ENCODE peak calls at places on chromosome 20, in eight cellular contexts. G is K562; H is heart right ventricle; R is tibial nerve; W is spleen; D is hepatocyte; U is CD4-positive, alpha-beta memory T cell; I is stomach. P is an unnamed sample. For H3K4me1 and H3K27me3, the result is how much of the 10 kb centered on the place peaks cover.

GRCh38 chr20:46324960-46325703 is 16.8 kb upstream of the CDH22 start:
- DNase-seq in G (peak), H (no peak), R (no peak), W (no peak), D (peak), U (no peak), I (peak), P (no peak)

GRCh38 chr20:53981752-53982437 is 88.5 kb downstream of the BCAS1 start:
- DNase-seq in G (no peak), H (no peak), R (no peak), W (no peak), D (no peak), U (no peak), I (no peak), P (no peak)

GRCh38 chr20:37422791-37423286 is 76.9 kb downstream of the SRC start:
- DNase-seq in G (no peak), H (no peak), R (no peak), W (no peak), D (no peak), U (no peak), I (no peak), P (no peak)

GRCh38 chr20:49571553-49571835 is 3.6 kb upstream of the PTGIS start:
- DNase-seq in G (no peak), H (no peak), R (no peak), W (no peak), D (no peak), U (no peak), I (no peak), P (no peak)

GRCh38 chr20:58691773-58692578 is 624 bp upstream of the NPEPL1 start:
- DNase-seq in G (peak), H (peak), R (no peak), W (peak), D (no peak), U (no peak), I (peak), P (peak)

GRCh38 chr20:50360921-50361320 is 149.3 kb upstream of the PTPN1 start:
- DNase-seq in G (no peak), H (no peak), R (no peak), W (peak), D (no peak), U (no peak), I (no peak), P (no peak)

GRCh38 chr20:4071177-4071723 is 55.9 kb upstream of the RNF24 start:
- DNase-seq in G (no peak), H (no peak), R (no peak), W (no peak), D (no peak), U (no peak), I (no peak), P (no peak)

GRCh38 chr20:16641511-16641910 is 68.3 kb upstream of the KIF16B start:
- DNase-seq in G (no peak), H (no peak), R (no peak), W (no peak), D (no peak), U (no peak), I (no peak), P (no peak)

GRCh38 chr20:48728042-48728837 is 99.6 kb downstream of the PREX1 start:
- DNase-seq in G (no peak), H (no peak), R (peak), W (no peak), D (no peak), U (no peak), I (no peak), P (no peak)

DNA sequence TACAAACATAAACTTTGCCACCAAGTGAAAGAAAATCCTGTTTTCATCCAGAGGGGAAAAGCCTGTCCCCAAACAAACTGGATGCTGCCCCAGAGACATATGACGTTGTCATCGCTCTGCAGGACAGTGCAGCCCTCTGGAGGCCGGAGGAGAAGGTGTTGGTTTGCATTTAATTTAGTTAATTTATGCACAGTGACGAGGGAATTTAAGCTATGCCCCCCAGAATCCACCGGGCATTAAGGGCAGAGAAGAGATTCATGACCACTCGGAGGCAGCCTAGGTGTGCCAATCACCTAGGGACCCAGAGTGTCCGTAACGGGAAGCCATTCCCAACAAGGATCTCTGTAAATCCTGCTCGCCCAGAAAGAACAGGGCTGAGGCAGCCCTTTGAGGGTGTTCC is 45.1 kb downstream of the NINL start:
- DNase-seq in G (no peak), H (no peak), R (no peak), W (no peak), D (no peak), U (no peak), I (no peak), P (no peak)
- H3K4me3 ChIP-seq in G (no peak), H (peak), R (peak), W (peak), D (no peak), U (no peak), I (peak), P (peak)

GRCh38 chr20:51648571-51648947 is 106.0 kb upstream of the NFATC2 start:
- DNase-seq in G (no peak), H (no peak), R (no peak), W (no peak), D (no peak), U (no peak), I (no peak), P (no peak)
- H3K4me1 ChIP-seq in G (under half), H (under half), R (under half), W (under half), D (under half), U (under half), I (under half), P (under half)

GRCh38 chr20:61240814-61241213 is 11.2 kb upstream of the CDH4 start:
- DNase-seq in G (no peak), H (no peak), R (no peak), W (no peak), D (no peak), U (no peak), I (no peak), P (no peak)

GRCh38 chr20:61249626-61250025 is 2.4 kb upstream of the CDH4 start:
- DNase-seq in G (no peak), H (no peak), R (no peak), W (no peak), D (no peak), U (no peak), I (no peak), P (no peak)

GRCh38 chr20:61246269-61246668 is 5.8 kb upstream of the CDH4 start:
- DNase-seq in G (no peak), H (no peak), R (no peak), W (peak), D (no peak), U (no peak), I (no peak), P (no peak)

DNA sequence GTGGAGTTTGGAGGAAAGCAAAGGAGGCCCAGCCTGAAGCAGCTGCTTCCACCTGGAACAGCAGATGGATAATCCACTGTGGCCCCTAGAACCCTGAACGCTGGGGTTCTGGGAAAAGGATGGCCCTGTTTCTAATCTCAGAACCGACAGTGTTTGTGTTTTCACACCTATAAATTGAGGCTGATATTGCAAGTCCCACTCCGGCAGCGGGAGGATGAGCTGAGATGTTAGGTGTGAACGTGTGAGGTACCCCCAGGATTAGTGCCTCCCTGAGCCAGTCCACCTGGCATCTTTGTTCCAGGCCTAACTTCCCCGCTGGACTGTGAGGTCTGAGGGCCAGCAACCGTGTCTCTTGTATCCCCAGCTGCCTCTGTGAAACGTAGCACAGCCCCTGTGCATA is 7.8 kb upstream of the CDH4 start:
- DNase-seq in G (no peak), H (no peak), R (no peak), W (no peak), D (no peak), U (no peak), I (no peak), P (no peak)
- H3K27me3 ChIP-seq in G (under half), H (under half), R (under half), W (half or more), D (under half), U (under half), I (under half), P (under half)

DNA sequence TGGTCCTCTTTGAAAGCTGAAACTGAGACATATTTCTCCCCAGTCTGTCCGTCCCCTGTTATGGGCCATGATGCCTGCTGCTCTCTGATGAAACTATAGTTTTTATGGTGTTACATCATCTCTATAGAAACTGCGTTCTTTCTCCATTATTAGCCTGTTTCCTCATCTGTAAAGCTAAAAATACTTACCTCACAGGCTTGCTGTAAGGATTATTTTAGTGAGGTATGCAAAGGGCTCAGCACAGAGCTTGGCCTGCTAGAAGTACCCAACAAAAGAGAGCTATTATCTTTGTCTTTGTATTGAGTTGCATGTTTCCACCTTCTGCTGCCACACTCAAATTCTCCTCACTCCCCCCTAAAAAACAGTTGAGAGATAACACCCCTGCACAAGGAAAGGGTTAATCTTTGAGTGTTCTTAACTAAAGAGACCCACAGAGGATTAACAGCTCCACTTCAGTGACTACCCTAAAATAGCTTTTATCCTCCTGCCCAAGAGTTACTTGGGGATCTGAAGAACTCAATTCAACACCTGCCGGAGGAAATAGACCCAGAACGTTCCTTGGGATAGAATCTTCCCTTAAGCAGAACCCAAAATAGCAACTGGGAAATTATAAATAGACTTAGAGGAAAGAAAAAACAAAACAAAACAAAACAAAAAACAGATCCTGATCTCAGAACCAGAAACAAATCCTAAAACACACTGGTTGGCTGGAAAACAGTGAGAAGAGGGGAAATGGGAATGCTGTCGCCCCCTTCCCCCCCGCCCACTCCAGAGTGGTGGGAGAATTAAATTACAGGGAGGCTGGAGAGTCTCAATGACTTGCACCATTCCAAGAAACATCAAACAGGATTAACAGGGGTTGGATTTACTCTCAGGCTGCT is 1.8 kb downstream of the PLAGL2 start:
- DNase-seq in G (no peak), H (no peak), R (no peak), W (no peak), D (peak), U (no peak), I (no peak), P (no peak)
- H3K4me3 ChIP-seq in G (peak), H (peak), R (no peak), W (no peak), D (peak), U (no peak), I (peak), P (peak)

DNA sequence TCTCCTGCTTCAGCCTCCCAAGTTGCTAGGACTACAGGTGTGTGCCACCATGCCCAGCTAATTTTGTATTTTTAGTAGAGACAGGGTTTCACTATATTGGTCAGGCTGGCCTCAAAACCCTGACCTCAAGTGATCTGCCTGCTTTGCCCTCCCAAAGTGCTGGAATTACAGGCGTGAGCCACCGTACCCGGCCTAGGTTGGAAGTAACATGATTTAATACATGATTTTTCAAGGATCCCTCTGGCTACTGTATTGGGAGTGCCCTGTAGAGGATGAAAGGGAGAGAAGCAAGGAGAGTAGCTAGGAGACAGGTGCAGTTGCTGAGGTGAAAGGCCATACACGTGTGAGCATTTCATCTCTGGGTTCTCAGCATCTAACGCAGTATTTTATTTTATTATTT is 2.6 kb upstream of the NCOA3 start:
- DNase-seq in G (no peak), H (no peak), R (no peak), W (no peak), D (no peak), U (no peak), I (no peak), P (no peak)
- H3K4me1 ChIP-seq in G (under half), H (under half), R (under half), W (under half), D (under half), U (under half), I (under half), P (under half)

DNA sequence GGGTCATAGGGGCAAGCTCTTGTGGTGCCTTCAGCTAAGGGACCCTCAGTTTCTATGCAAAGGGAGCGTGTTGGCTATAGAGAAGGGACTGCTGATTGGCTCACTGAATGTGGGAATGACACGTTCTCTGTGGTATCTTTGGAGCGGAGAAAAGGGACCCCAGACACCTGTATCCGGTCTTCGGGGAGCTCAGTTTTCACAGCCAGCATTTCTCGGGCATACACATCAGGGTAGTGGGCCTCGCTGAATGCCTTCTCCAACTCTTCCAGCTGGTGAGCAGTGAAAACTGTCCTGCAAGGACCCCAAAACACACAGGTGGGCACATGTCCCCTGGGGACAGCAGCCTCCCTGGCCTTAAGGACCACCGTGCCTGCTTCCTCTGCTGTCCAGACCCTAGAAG is 3.3 kb downstream of the VSX1 start:
- DNase-seq in G (no peak), H (no peak), R (no peak), W (no peak), D (no peak), U (no peak), I (peak), P (no peak)
- H3K27me3 ChIP-seq in G (under half), H (under half), R (half or more), W (half or more), D (half or more), U (under half), I (under half), P (half or more)

DNA sequence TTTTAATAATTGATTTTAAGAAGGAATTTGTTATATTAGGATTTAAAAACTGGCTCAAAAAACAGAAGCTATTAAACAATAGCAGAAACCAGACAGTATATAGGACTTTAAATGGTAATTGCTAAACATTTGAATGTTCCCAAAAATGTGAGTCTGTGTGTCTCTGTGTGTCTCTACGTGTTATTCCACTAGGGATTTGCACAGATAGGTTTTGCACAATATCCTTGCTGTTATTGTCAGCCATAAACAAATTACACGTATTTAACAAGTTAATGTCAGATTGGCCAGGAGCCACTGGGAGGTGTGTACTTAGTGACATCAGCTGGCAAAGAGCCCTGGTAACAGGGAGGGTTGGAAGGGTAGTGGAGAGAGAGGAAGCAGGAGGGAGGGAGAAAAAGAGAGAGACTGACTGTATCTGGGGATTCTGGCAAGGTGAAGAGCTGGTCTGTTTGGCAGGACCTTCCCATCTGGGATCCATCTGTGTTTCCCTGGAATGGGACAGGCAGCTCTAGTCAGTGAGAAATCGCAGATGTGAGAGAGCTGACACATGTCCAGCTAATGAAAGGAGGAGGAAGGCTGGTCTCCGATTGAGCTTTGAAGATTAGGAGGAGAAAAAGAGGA is 72.2 kb downstream of the CBFA2T2 start:
- DNase-seq in G (no peak), H (peak), R (peak), W (no peak), D (peak), U (no peak), I (peak), P (no peak)
- H3K4me3 ChIP-seq in G (no peak), H (peak), R (no peak), W (no peak), D (no peak), U (no peak), I (no peak), P (no peak)

DNA sequence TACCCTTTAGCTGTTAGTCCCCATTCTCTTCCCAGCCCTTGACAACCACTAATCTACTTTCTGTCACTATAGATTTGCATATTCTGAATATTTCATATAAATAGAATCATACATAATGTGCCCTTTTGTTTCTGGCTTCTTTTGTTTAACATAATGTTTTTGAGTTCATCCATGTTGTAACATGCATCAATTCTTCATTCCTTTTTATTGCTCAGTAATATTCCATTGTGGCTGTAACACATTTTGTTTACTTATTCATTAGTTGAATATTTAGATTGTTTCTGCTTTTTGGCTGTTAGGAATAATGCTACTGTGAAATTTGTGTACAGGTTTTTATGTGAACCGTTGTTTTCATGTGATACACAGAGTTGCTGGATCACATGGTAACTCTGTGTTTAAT is 22.5 kb downstream of the STK4 start:
- DNase-seq in G (no peak), H (no peak), R (no peak), W (no peak), D (no peak), U (no peak), I (no peak), P (no peak)
- H3K4me1 ChIP-seq in G (under half), H (under half), R (under half), W (half or more), D (under half), U (half or more), I (under half), P (under half)